ENCODE peak calls at places on chromosome 18, in five cellular contexts. Q is neuronal stem cell, D is left ventricle myocardium inferior, X is mammary epithelial cell, B is GM23338. C is an unnamed sample.

GRCh38 chr18:48002933-48003365 is 72.5 kb upstream of the SMAD2 start:
- DNase-seq in B (no peak), D (peak; percentile 60), Q (no peak), X (peak; percentile 82), C (no peak)

GRCh38 chr18:54906636-54907180 is 52.6 kb downstream of the CCDC68 start:
- DNase-seq in Q (no peak), B (no peak), D (no peak), X (no peak), C (no peak)

GRCh38 chr18:56302161-56302560 is 336.2 kb downstream of the TXNL1 start:
- DNase-seq in Q (no peak), X (no peak), D (no peak), B (no peak), C (no peak)

GRCh38 chr18:12907258-12907925 is 23.4 kb upstream of the PTPN2 start:
- DNase-seq in Q (no peak), B (no peak), D (no peak), X (no peak), C (no peak)

GRCh38 chr18:23529597-23529996 is 26.3 kb downstream of the RMC1 start:
- DNase-seq in B (no peak), X (peak; percentile 91), D (no peak), Q (no peak), C (no peak)

GRCh38 chr18:10525563-10526210 is at the start of gene NAPG:
- DNase-seq in D (peak; percentile 94), Q (peak; percentile 79), X (peak; percentile 91), B (peak; percentile 92), C (peak; percentile 73)

GRCh38 chr18:78857252-78858150 is 122.1 kb upstream of the SALL3 start:
- DNase-seq in X (no peak), B (no peak), Q (no peak), D (no peak), C (no peak)

GRCh38 chr18:48634491-48634890 is 95.7 kb downstream of the CTIF start:
- DNase-seq in B (no peak), D (no peak), Q (no peak), X (no peak), C (no peak)

GRCh38 chr18:62109676-62110075 is 77.2 kb downstream of the PIGN start:
- DNase-seq in D (no peak), B (no peak), Q (no peak), X (no peak), C (no peak)

DNA sequence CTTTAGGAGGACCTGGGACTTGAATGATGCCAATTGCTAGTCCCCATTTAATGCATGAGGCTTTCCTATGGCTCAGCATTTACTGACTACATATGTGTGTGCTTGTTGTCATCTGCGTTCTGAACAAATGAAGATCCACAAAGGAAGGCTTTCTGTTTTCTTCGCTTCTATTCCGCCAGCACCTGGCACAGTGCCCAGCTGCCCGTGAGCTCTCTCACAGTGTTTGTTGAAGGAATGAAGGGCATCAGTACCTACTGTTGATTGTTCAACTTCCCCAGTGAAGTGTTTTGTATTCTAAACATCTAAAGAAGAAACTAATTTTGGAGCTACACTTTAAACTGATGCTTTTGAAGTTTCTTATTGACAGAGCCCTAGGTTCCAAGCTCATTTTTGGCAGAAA is 122.4 kb upstream of the LINC00305 start:
- DNase-seq in Q (no peak), D (no peak), X (no peak), B (no peak), C (no peak)
- H3K27ac ChIP-seq in Q (no peak overlapping the region), D (no peak overlapping the region), X (no peak overlapping the region), B (no peak overlapping the region), C (no peak overlapping the region)

DNA sequence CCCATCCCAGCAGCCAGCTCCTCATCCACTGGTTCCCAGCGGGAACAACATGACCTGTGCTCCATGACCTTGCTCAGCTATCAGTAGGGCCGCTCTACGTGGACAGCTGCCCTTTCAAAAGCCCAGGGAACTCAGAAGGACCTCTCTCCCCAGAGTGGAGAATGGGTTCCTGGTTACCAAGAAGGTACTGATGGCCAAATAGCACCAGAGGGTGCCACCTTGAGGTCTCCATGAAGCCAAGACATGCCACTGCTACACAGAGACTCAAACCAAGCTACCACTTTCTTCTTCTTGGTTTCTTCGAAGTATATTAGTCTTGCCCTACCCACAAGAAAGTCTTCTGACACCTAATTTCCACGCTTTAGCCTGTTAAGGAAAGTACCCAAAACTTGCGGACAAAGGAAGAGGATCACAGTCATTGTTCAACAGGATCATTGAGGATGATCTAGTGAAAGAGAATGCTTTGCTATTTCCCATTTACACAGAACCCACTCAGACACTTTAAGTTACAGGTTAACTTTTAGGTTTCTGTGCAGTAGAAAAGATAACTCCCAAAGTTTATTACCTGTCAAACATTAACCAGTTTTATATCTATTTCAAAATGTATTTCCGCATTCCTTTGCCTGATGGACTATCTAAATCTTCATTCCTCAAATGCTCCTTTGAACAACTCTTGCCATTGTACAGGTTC is 102.3 kb downstream of the ALPK2 start:
- DNase-seq in X (no peak), Q (no peak), B (no peak), D (no peak), C (no peak)
- H3K27ac ChIP-seq in X (no peak overlapping the region), Q (no peak overlapping the region), B (no peak overlapping the region), D (no peak overlapping the region), C (no peak overlapping the region)

GRCh38 chr18:79975985-79976680 is 11.7 kb downstream of the HSBP1L1 start:
- DNase-seq in B (no peak), D (peak; percentile 46), Q (no peak), X (no peak), C (no peak)
- H3K27ac ChIP-seq in B (no peak overlapping the region), D (no peak overlapping the region), Q (no peak overlapping the region), X (no peak overlapping the region), C (no peak overlapping the region)

DNA sequence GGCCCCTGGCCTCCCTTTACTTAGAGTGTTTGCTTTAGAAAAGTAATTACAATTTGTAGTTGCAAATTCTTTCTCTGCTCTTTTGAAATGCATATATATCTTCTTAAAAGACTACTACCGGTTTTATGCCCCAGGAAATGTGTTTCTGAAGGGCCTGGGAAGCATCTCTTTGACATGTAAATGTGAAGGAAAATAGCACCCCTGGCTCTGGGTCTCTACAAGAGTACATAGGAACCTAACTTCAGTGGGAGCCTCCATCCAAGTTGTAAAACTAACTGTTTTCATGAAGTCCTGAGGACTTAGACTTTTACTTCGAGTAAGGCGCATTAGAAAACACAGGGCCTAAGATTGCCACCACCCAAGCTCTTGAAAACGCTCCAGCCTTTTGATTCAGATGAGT is 99.4 kb downstream of the CBLN2 start:
- DNase-seq in X (no peak), B (peak; percentile 1), D (no peak), Q (no peak), C (peak; percentile 35)
- H3K27ac ChIP-seq in X (no peak overlapping the region), B (no peak overlapping the region), D (no peak overlapping the region), Q (no peak overlapping the region), C (no peak overlapping the region)

DNA sequence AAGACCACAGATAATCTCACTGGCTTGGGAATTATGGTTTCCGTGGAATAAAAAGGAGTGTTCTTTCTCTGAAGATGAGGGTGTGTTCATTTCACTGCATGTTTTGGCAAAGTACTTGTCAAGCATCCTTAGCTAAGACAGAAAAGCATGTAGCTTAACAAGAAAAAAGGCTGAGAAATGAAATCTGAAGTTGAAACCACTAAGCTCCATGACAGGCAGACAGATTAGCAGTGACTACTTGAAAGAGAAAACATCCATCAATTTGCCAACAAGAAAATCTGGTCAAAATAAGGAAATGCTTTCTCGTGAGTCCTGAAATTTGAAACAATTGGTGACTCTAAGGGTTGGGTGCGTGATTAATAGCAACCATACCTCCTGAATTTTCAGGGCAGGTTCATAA is 20.5 kb upstream of the DSG3 start:
- DNase-seq in D (no peak), X (no peak), Q (no peak), B (no peak), C (no peak)
- H3K27ac ChIP-seq in D (no peak overlapping the region), X (no peak overlapping the region), Q (no peak overlapping the region), B (no peak overlapping the region), C (no peak overlapping the region)

GRCh38 chr18:8247700-8248099 is 361.5 kb upstream of the RAB12 start:
- DNase-seq in Q (no peak), D (no peak), B (peak; percentile 17), X (no peak), C (no peak)
- H3K27ac ChIP-seq in Q (no peak overlapping the region), D (no peak overlapping the region), B (no peak overlapping the region), X (no peak overlapping the region), C (no peak overlapping the region)

GRCh38 chr18:76209597-76209996 is 285.4 kb downstream of the ZNF516 start:
- DNase-seq in B (no peak), X (peak; percentile 90), D (no peak), Q (no peak), C (no peak)
- H3K27ac ChIP-seq in B (no peak overlapping the region), X (peak overlapping the region; percentile 53), D (no peak overlapping the region), Q (no peak overlapping the region), C (no peak overlapping the region)

DNA sequence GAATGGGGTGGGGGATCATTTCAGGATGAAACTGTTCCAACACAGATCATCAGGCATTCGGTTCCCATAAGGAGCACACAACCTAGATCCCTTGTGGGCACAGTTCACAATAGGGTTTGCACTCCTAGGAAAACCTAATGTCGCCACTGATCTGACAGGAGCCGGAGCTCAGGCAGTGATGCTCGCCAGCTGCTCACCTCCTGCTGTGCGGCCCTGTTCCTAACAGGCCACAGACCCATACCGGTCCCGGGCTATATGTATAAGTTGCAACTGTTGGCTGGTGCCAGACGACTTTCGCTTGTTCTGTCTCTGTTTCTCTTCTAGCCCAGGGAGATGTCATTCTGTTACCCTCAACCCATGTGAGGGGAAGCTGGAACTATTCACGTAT is 170.4 kb downstream of the BCL2 start:
- DNase-seq in X (no peak), D (no peak), B (peak; percentile 17), Q (no peak), C (no peak)
- H3K27ac ChIP-seq in X (no peak overlapping the region), D (peak overlapping the region; percentile 34), B (no peak overlapping the region), Q (no peak overlapping the region), C (no peak overlapping the region)

C was measured in iPS DF 6.9.